ENCODE peak calls at places on chromosomes 2 and 18, in seven cellular contexts. One of them, this sample, is unnamed.

GRCh38 chr2:149703281-149703680 is 115.7 kb upstream of the MMADHC start:
- DNase-seq in endothelial cell of umbilical vein: peak; percentile 78
- DNase-seq in sigmoid colon: no peak
- DNase-seq in HCT116: no peak
- DNase-seq in transverse colon: no peak
- DNase-seq in HepG2: no peak
- DNase-seq in stomach: no peak
- DNase-seq in this sample: no peak

GRCh38 chr2:46262248-46262938 is 34.8 kb upstream of the EPAS1 start:
- DNase-seq in endothelial cell of umbilical vein: no peak
- DNase-seq in sigmoid colon: no peak
- DNase-seq in HCT116: no peak
- DNase-seq in transverse colon: no peak
- DNase-seq in HepG2: no peak
- DNase-seq in stomach: no peak
- DNase-seq in this sample: no peak

GRCh38 chr2:241775223-241776177 is 1.1 kb upstream of the GAL3ST2 start:
- DNase-seq in endothelial cell of umbilical vein: no peak
- DNase-seq in sigmoid colon: peak; percentile 57
- DNase-seq in HCT116: no peak
- DNase-seq in transverse colon: no peak
- DNase-seq in HepG2: peak; percentile 59
- DNase-seq in stomach: no peak
- DNase-seq in this sample: peak; percentile 64

GRCh38 chr2:219597552-219598307 is at the start of gene STK11IP:
- DNase-seq in endothelial cell of umbilical vein: peak; percentile 95
- DNase-seq in sigmoid colon: peak; percentile 99
- DNase-seq in HCT116: peak; percentile 95
- DNase-seq in transverse colon: peak; percentile 97
- DNase-seq in HepG2: peak; percentile 99
- DNase-seq in stomach: peak; percentile 98
- DNase-seq in this sample: peak; percentile 97

GRCh38 chr2:873651-874580 is 76.7 kb upstream of the SNTG2 start:
- DNase-seq in endothelial cell of umbilical vein: no peak
- DNase-seq in sigmoid colon: no peak
- DNase-seq in HCT116: no peak
- DNase-seq in transverse colon: no peak
- DNase-seq in HepG2: no peak
- DNase-seq in stomach: peak; percentile 20
- DNase-seq in this sample: no peak

GRCh38 chr2:106607371-106607770 is 120.2 kb downstream of the CD8B2 start:
- DNase-seq in endothelial cell of umbilical vein: no peak
- DNase-seq in sigmoid colon: no peak
- DNase-seq in HCT116: no peak
- DNase-seq in transverse colon: peak; percentile 45
- DNase-seq in HepG2: no peak
- DNase-seq in stomach: no peak
- DNase-seq in this sample: no peak

GRCh38 chr18:27750014-27750413 is 426.9 kb downstream of the CDH2 start:
- DNase-seq in endothelial cell of umbilical vein: peak; percentile 29
- DNase-seq in sigmoid colon: no peak
- DNase-seq in HCT116: peak; percentile 19
- DNase-seq in transverse colon: no peak
- DNase-seq in HepG2: peak; percentile 16
- DNase-seq in stomach: peak; percentile 45
- DNase-seq in this sample: no peak

GRCh38 chr2:130390460-130391057 is 34.7 kb downstream of the PTPN18 start:
- DNase-seq in endothelial cell of umbilical vein: no peak
- DNase-seq in sigmoid colon: peak; percentile 72
- DNase-seq in HCT116: no peak
- DNase-seq in transverse colon: peak; percentile 68
- DNase-seq in HepG2: no peak
- DNase-seq in stomach: peak; percentile 60
- DNase-seq in this sample: peak; percentile 89

GRCh38 chr2:239902749-239903201 is 122.4 kb downstream of the NDUFA10 start:
- DNase-seq in endothelial cell of umbilical vein: no peak
- DNase-seq in sigmoid colon: no peak
- DNase-seq in HCT116: no peak
- DNase-seq in transverse colon: no peak
- DNase-seq in HepG2: no peak
- DNase-seq in stomach: peak; percentile 13
- DNase-seq in this sample: peak; percentile 41

GRCh38 chr18:59779979-59780378 is 82.8 kb upstream of the CCBE1 start:
- DNase-seq in endothelial cell of umbilical vein: peak; percentile 2
- DNase-seq in sigmoid colon: no peak
- DNase-seq in HCT116: no peak
- DNase-seq in transverse colon: no peak
- DNase-seq in HepG2: no peak
- DNase-seq in stomach: no peak
- DNase-seq in this sample: no peak

GRCh38 chr18:24725644-24726043 is 265.2 kb downstream of the HRH4 start:
- DNase-seq in endothelial cell of umbilical vein: no peak
- DNase-seq in sigmoid colon: no peak
- DNase-seq in HCT116: no peak
- DNase-seq in transverse colon: no peak
- DNase-seq in HepG2: no peak
- DNase-seq in stomach: no peak
- DNase-seq in this sample: no peak

GRCh38 chr2:70523996-70524965 is 29.3 kb downstream of the TGFA start:
- DNase-seq in endothelial cell of umbilical vein: no peak
- DNase-seq in sigmoid colon: no peak
- DNase-seq in HCT116: peak; percentile 86
- DNase-seq in transverse colon: peak; percentile 61
- DNase-seq in HepG2: peak; percentile 40
- DNase-seq in stomach: peak; percentile 81
- DNase-seq in this sample: no peak

GRCh38 chr18:75500510-75500909 is 73.0 kb upstream of the SMIM21 start:
- DNase-seq in endothelial cell of umbilical vein: no peak
- DNase-seq in sigmoid colon: no peak
- DNase-seq in HCT116: no peak
- DNase-seq in transverse colon: no peak
- DNase-seq in HepG2: no peak
- DNase-seq in stomach: no peak
- DNase-seq in this sample: no peak

GRCh38 chr2:134250840-134251461 is 2.9 kb upstream of the MGAT5 start:
- DNase-seq in endothelial cell of umbilical vein: peak; percentile 33
- DNase-seq in sigmoid colon: no peak
- DNase-seq in HCT116: no peak
- DNase-seq in transverse colon: no peak
- DNase-seq in HepG2: no peak
- DNase-seq in stomach: no peak
- DNase-seq in this sample: no peak

GRCh38 chr2:39202639-39203369 is 41.0 kb downstream of the CDKL4 start:
- DNase-seq in endothelial cell of umbilical vein: no peak
- DNase-seq in sigmoid colon: no peak
- DNase-seq in HCT116: no peak
- DNase-seq in transverse colon: no peak
- DNase-seq in HepG2: no peak
- DNase-seq in stomach: no peak
- DNase-seq in this sample: no peak

GRCh38 chr2:263774-264492 is at the start of gene SH3YL1:
- DNase-seq in endothelial cell of umbilical vein: peak; percentile 7
- DNase-seq in sigmoid colon: peak; percentile 71
- DNase-seq in HCT116: peak; percentile 16
- DNase-seq in transverse colon: peak; percentile 88
- DNase-seq in HepG2: no peak
- DNase-seq in stomach: peak; percentile 87
- DNase-seq in this sample: peak; percentile 92

GRCh38 chr2:149329470-149330126 is 789 bp upstream of the LYPD6 start:
- DNase-seq in endothelial cell of umbilical vein: peak; percentile 59
- DNase-seq in sigmoid colon: peak; percentile 66
- DNase-seq in HCT116: peak; percentile 53
- DNase-seq in transverse colon: peak; percentile 59
- DNase-seq in HepG2: peak; percentile 19
- DNase-seq in stomach: peak; percentile 53
- DNase-seq in this sample: no peak

GRCh38 chr18:79486356-79487197 is 90.8 kb downstream of the NFATC1 start:
- DNase-seq in endothelial cell of umbilical vein: no peak
- DNase-seq in sigmoid colon: peak; percentile 65
- DNase-seq in HCT116: no peak
- DNase-seq in transverse colon: no peak
- DNase-seq in HepG2: no peak
- DNase-seq in stomach: no peak
- DNase-seq in this sample: peak; percentile 79

GRCh38 chr18:45783097-45784075 is 42.1 kb upstream of the SIGLEC15 start:
- DNase-seq in endothelial cell of umbilical vein: no peak
- DNase-seq in sigmoid colon: no peak
- DNase-seq in HCT116: no peak
- DNase-seq in transverse colon: no peak
- DNase-seq in HepG2: no peak
- DNase-seq in stomach: no peak
- DNase-seq in this sample: no peak

GRCh38 chr2:238498691-238499295 is 72.1 kb downstream of the ASB1 start:
- DNase-seq in endothelial cell of umbilical vein: no peak
- DNase-seq in sigmoid colon: no peak
- DNase-seq in HCT116: no peak
- DNase-seq in transverse colon: no peak
- DNase-seq in HepG2: no peak
- DNase-seq in stomach: peak; percentile 15
- DNase-seq in this sample: peak; percentile 43

GRCh38 chr2:65576861-65577601 is 144.6 kb upstream of the SPRED2 start:
- DNase-seq in endothelial cell of umbilical vein: peak; percentile 87
- DNase-seq in sigmoid colon: no peak
- DNase-seq in HCT116: peak; percentile 90
- DNase-seq in transverse colon: no peak
- DNase-seq in HepG2: peak; percentile 91
- DNase-seq in stomach: no peak
- DNase-seq in this sample: no peak

GRCh38 chr2:160431441-160431840 is 62.2 kb downstream of the RBMS1 start:
- DNase-seq in endothelial cell of umbilical vein: no peak
- DNase-seq in sigmoid colon: no peak
- DNase-seq in HCT116: no peak
- DNase-seq in transverse colon: no peak
- DNase-seq in HepG2: no peak
- DNase-seq in stomach: no peak
- DNase-seq in this sample: no peak

GRCh38 chr2:234447189-234447588 is 49.7 kb downstream of the ARL4C start:
- DNase-seq in endothelial cell of umbilical vein: no peak
- DNase-seq in sigmoid colon: no peak
- DNase-seq in HCT116: no peak
- DNase-seq in transverse colon: no peak
- DNase-seq in HepG2: no peak
- DNase-seq in stomach: no peak
- DNase-seq in this sample: no peak

GRCh38 chr2:234446404-234447076 is 50.3 kb downstream of the ARL4C start:
- DNase-seq in endothelial cell of umbilical vein: peak; percentile 52
- DNase-seq in sigmoid colon: peak; percentile 83
- DNase-seq in HCT116: no peak
- DNase-seq in transverse colon: peak; percentile 71
- DNase-seq in HepG2: no peak
- DNase-seq in stomach: peak; percentile 60
- DNase-seq in this sample: peak; percentile 95

GRCh38 chr2:234444242-234444641 is 52.6 kb downstream of the ARL4C start:
- DNase-seq in endothelial cell of umbilical vein: no peak
- DNase-seq in sigmoid colon: no peak
- DNase-seq in HCT116: no peak
- DNase-seq in transverse colon: no peak
- DNase-seq in HepG2: no peak
- DNase-seq in stomach: no peak
- DNase-seq in this sample: no peak

GRCh38 chr2:234447963-234448362 is 48.9 kb downstream of the ARL4C start:
- DNase-seq in endothelial cell of umbilical vein: no peak
- DNase-seq in sigmoid colon: no peak
- DNase-seq in HCT116: no peak
- DNase-seq in transverse colon: no peak
- DNase-seq in HepG2: peak; percentile 27
- DNase-seq in stomach: no peak
- DNase-seq in this sample: no peak

GRCh38 chr2:234444888-234445287 is 52.0 kb downstream of the ARL4C start:
- DNase-seq in endothelial cell of umbilical vein: peak; percentile 93
- DNase-seq in sigmoid colon: no peak
- DNase-seq in HCT116: no peak
- DNase-seq in transverse colon: peak; percentile 45
- DNase-seq in HepG2: no peak
- DNase-seq in stomach: no peak
- DNase-seq in this sample: peak; percentile 91
- TF ChIP-seq POLR2AphosphoS5 in endothelial cell of umbilical vein: peak; percentile 32
- TF ChIP-seq POLR2AphosphoS5 in sigmoid colon: peak; percentile 15
- TF ChIP-seq POLR2AphosphoS5 in HCT116: no peak
- TF ChIP-seq POLR2AphosphoS5 in transverse colon: no peak
- TF ChIP-seq POLR2AphosphoS5 in HepG2: no peak
- TF ChIP-seq POLR2AphosphoS5 in stomach: no peak
- TF ChIP-seq POLR2AphosphoS5 in this sample: peak; percentile 86

GRCh38 chr18:37297106-37297505 is 268.5 kb downstream of the CELF4 start:
- DNase-seq in endothelial cell of umbilical vein: no peak
- DNase-seq in sigmoid colon: no peak
- DNase-seq in HCT116: no peak
- DNase-seq in transverse colon: no peak
- DNase-seq in HepG2: no peak
- DNase-seq in stomach: no peak
- DNase-seq in this sample: no peak

GRCh38 chr18:37289423-37289822 is 276.2 kb downstream of the CELF4 start:
- DNase-seq in endothelial cell of umbilical vein: no peak
- DNase-seq in sigmoid colon: no peak
- DNase-seq in HCT116: no peak
- DNase-seq in transverse colon: no peak
- DNase-seq in HepG2: no peak
- DNase-seq in stomach: no peak
- DNase-seq in this sample: no peak

GRCh38 chr18:37298816-37299215 is 266.8 kb downstream of the CELF4 start:
- DNase-seq in endothelial cell of umbilical vein: no peak
- DNase-seq in sigmoid colon: no peak
- DNase-seq in HCT116: no peak
- DNase-seq in transverse colon: no peak
- DNase-seq in HepG2: no peak
- DNase-seq in stomach: no peak
- DNase-seq in this sample: no peak

GRCh38 chr18:37299471-37300304 is 265.9 kb downstream of the CELF4 start:
- DNase-seq in endothelial cell of umbilical vein: peak; percentile 94
- DNase-seq in sigmoid colon: peak; percentile 90
- DNase-seq in HCT116: peak; percentile 46
- DNase-seq in transverse colon: peak; percentile 79
- DNase-seq in HepG2: peak; percentile 97
- DNase-seq in stomach: peak; percentile 85
- DNase-seq in this sample: no peak

GRCh38 chr18:37294951-37295350 is 270.6 kb downstream of the CELF4 start:
- DNase-seq in endothelial cell of umbilical vein: peak; percentile 5
- DNase-seq in sigmoid colon: no peak
- DNase-seq in HCT116: no peak
- DNase-seq in transverse colon: peak; percentile 14
- DNase-seq in HepG2: peak; percentile 15
- DNase-seq in stomach: no peak
- DNase-seq in this sample: no peak
- TF ChIP-seq CTCF in endothelial cell of umbilical vein: peak; percentile 49
- TF ChIP-seq CTCF in sigmoid colon: no peak
- TF ChIP-seq CTCF in HCT116: peak; percentile 88
- TF ChIP-seq CTCF in transverse colon: no peak
- TF ChIP-seq CTCF in HepG2: peak; percentile 50
- TF ChIP-seq CTCF in stomach: no peak
- TF ChIP-seq CTCF in this sample: no peak

GRCh38 chr2:16114836-16115235 is 174.5 kb downstream of the MYCN start:
- DNase-seq in endothelial cell of umbilical vein: no peak
- DNase-seq in sigmoid colon: no peak
- DNase-seq in HCT116: no peak
- DNase-seq in transverse colon: peak; percentile 77
- DNase-seq in HepG2: peak; percentile 27
- DNase-seq in stomach: peak; percentile 41
- DNase-seq in this sample: no peak
- TF ChIP-seq POLR2AphosphoS5 in endothelial cell of umbilical vein: no peak
- TF ChIP-seq POLR2AphosphoS5 in sigmoid colon: no peak
- TF ChIP-seq POLR2AphosphoS5 in HCT116: no peak
- TF ChIP-seq POLR2AphosphoS5 in transverse colon: peak; percentile 10
- TF ChIP-seq POLR2AphosphoS5 in HepG2: no peak
- TF ChIP-seq POLR2AphosphoS5 in stomach: no peak
- TF ChIP-seq POLR2AphosphoS5 in this sample: no peak

GRCh38 chr18:41767960-41768359 is 187.1 kb upstream of the PIK3C3 start:
- DNase-seq in endothelial cell of umbilical vein: no peak
- DNase-seq in sigmoid colon: no peak
- DNase-seq in HCT116: no peak
- DNase-seq in transverse colon: no peak
- DNase-seq in HepG2: no peak
- DNase-seq in stomach: no peak
- DNase-seq in this sample: no peak
- TF ChIP-seq CTCF in endothelial cell of umbilical vein: no peak
- TF ChIP-seq CTCF in sigmoid colon: no peak
- TF ChIP-seq CTCF in HCT116: no peak
- TF ChIP-seq CTCF in transverse colon: no peak
- TF ChIP-seq CTCF in HepG2: no peak
- TF ChIP-seq CTCF in stomach: no peak
- TF ChIP-seq CTCF in this sample: no peak

This sample was measured in spleen.